ENCODE peak calls at places on chromosomes 5 and 9, in five cellular contexts. U is aorta, I is heart right ventricle, Z is body of pancreas, F is colonic mucosa. S is an unnamed sample. For H3K4me1 and H3K9me3, the result is how much of the 10 kb centered on the place peaks cover.

GRCh38 chr5:96789794-96790193 is 18.0 kb downstream of the ERAP1 start:
- DNase-seq in U (no peak), I (no peak), Z (no peak), F (no peak), S (no peak)

GRCh38 chr5:14342306-14342705 is 199.2 kb downstream of the TRIO start:
- DNase-seq in U (no peak), I (no peak), Z (no peak), F (no peak), S (no peak)

GRCh38 chr5:60673329-60673728 is 26.6 kb downstream of the DEPDC1B start:
- DNase-seq in U (no peak), I (no peak), Z (no peak), F (peak), S (no peak)

GRCh38 chr5:134142806-134143205 is 28.3 kb downstream of the TCF7 start:
- DNase-seq in U (no peak), I (no peak), Z (no peak), F (peak), S (no peak)

GRCh38 chr5:132830436-132831094 is at the start of gene SHROOM1:
- DNase-seq in U (peak), I (peak), Z (peak), F (peak), S (peak)

GRCh38 chr5:36777105-36777757 is 99.3 kb upstream of the NIPBL start:
- DNase-seq in U (no peak), I (no peak), Z (peak), F (peak), S (peak)

GRCh38 chr5:149141957-149142851 is 911 bp downstream of the ABLIM3 start:
- DNase-seq in U (peak), I (peak), Z (no peak), F (no peak), S (no peak)

GRCh38 chr5:169895876-169896275 is 84.4 kb downstream of the INSYN2B start:
- DNase-seq in U (peak), I (peak), Z (no peak), F (no peak), S (no peak)

GRCh38 chr9:6566409-6567139 is 79.0 kb downstream of the GLDC start:
- DNase-seq in U (peak), I (no peak), Z (no peak), F (no peak), S (peak)

GRCh38 chr5:127935398-127935797 is 148.2 kb upstream of the SLC12A2 start:
- DNase-seq in U (no peak), I (no peak), Z (no peak), F (no peak), S (no peak)

GRCh38 chr9:76602191-76602590 is 143.2 kb downstream of the GCNT1 start:
- DNase-seq in U (no peak), I (no peak), Z (no peak), F (no peak), S (no peak)

GRCh38 chr9:14306672-14307646 is 7.0 kb downstream of the NFIB start:
- DNase-seq in U (no peak), I (no peak), Z (peak), F (no peak), S (no peak)

GRCh38 chr5:3639175-3639574 is 43.5 kb downstream of the IRX1 start:
- DNase-seq in U (no peak), I (no peak), Z (no peak), F (no peak), S (no peak)

GRCh38 chr5:117945261-117945660 is 1043.1 kb downstream of the DTWD2 start:
- DNase-seq in U (no peak), I (no peak), Z (no peak), F (no peak), S (no peak)

GRCh38 chr9:6414291-6414690 is 1.3 kb downstream of the UHRF2 start:
- DNase-seq in U (no peak), I (no peak), Z (no peak), F (peak), S (peak)

GRCh38 chr5:138470322-138471285 is 5.3 kb downstream of the EGR1 start:
- DNase-seq in U (no peak), I (no peak), Z (peak), F (no peak), S (no peak)

GRCh38 chr9:77016526-77017504 is 2.6 kb upstream of the FOXB2 start:
- DNase-seq in U (no peak), I (no peak), Z (no peak), F (no peak), S (no peak)

GRCh38 chr9:20552874-20553624 is 69.2 kb downstream of the MLLT3 start:
- DNase-seq in U (no peak), I (no peak), Z (no peak), F (no peak), S (peak)
- H3K4me3 ChIP-seq in U (no peak), I (no peak), Z (no peak), F (no peak), S (no peak)

GRCh38 chr9:134377976-134378375 is 51.7 kb downstream of the RXRA start:
- DNase-seq in U (peak), I (peak), Z (peak), F (peak), S (no peak)

GRCh38 chr9:134381671-134382505 is 55.6 kb downstream of the RXRA start:
- DNase-seq in U (no peak), I (peak), Z (no peak), F (peak), S (no peak)

GRCh38 chr9:134378901-134379338 is 52.7 kb downstream of the RXRA start:
- DNase-seq in U (no peak), I (peak), Z (peak), F (peak), S (peak)

GRCh38 chr9:134381262-134381661 is 55.0 kb downstream of the RXRA start:
- DNase-seq in U (no peak), I (no peak), Z (no peak), F (no peak), S (no peak)

DNA sequence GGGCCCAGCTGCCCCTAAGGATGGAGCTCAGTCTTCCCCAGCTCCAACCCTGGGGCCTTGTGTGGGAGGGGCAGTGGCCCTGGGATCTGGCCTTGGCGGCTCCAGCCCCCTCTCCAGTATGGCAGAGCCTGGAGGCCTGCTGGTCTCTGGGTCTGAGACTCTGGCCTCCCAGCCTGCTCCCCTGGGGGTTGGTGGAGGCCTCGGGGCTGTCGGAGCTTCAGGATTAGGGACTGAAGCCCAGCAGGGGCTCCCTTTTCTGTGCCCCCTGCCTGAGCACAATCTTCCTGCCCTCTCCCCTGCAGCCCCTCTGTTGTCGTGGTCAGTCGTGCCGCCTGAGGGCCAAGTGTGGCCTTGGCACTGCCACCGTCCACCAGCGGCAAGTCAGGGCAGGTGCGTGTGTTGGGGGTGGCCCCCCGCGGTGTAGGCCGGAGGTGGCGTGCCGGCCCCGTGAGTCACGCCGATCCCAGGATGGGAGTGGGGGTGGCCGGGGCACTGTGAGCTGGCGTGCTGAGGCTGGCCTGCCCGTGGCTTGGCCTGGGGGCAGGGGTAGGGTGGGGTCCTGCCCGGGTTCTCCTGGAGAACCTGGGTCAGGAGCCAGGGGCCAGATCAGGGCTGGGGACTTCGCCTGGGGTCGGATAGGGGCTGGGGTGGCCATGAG is 53.6 kb downstream of the RXRA start:
- DNase-seq in U (no peak), I (no peak), Z (peak), F (no peak), S (no peak)
- H3K4me1 ChIP-seq in U (under half), I (half or more), Z (half or more), F (half or more), S (under half)

GRCh38 chr9:12185856-12186255 is 507.3 kb upstream of the TYRP1 start:
- DNase-seq in U (no peak), I (no peak), Z (no peak), F (no peak), S (peak)
- H3K9me3 ChIP-seq in U (under half), I (under half), Z (under half), F (under half), S (under half)

DNA sequence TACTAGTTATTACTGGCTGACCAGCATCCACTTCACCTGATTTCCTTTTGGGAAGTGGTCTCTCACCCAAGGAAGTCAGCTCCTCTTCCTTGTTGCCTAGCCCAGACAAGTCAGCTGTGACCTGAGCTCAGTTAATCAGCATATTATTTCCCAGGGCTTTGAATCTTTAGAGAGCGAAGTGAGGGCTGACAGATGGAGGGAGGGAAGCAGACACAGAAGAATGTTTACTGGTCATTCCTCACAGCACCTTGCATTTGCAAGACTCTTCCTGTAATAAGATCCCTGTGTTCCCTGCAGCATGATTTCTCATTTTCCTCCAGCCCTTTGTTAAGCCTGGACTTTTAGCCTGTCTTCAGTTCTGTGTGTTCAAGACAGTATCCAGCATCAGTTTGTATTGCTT is 50.0 kb downstream of the MAN2A1 start:
- DNase-seq in U (no peak), I (no peak), Z (no peak), F (no peak), S (no peak)
- H3K4me3 ChIP-seq in U (no peak), I (no peak), Z (no peak), F (no peak), S (no peak)

S was measured in adipocyte.